ENCODE peak calls at places on chromosomes 1 and 21, in seven cellular contexts. G is K562, Z is SK-N-SH, Q is H1, E is HCT116, R is GM12878, C is HepG2. P is an unnamed sample.

GRCh38 chr1:54246097-54246721 is 46.2 kb downstream of the MRPL37 start:
- DNase-seq in G (no peak), Z (no peak), Q (no peak), E (no peak), R (no peak), C (no peak), P (no peak)

GRCh38 chr1:15296602-15297321 is 49.7 kb downstream of the FHAD1 start:
- DNase-seq in G (peak; percentile 25), Z (no peak), Q (no peak), E (no peak), R (no peak), C (no peak), P (no peak)

GRCh38 chr1:21828075-21828474 is 16.0 kb downstream of the LDLRAD2 start:
- DNase-seq in G (no peak), Z (no peak), Q (no peak), E (no peak), R (no peak), C (no peak), P (no peak)

GRCh38 chr1:32868806-32869455 is 1.8 kb downstream of the FNDC5 start:
- DNase-seq in G (no peak), Z (no peak), Q (no peak), E (no peak), R (no peak), C (no peak), P (no peak)

GRCh38 chr1:109478806-109479205 is 4.9 kb upstream of the ATXN7L2 start:
- DNase-seq in G (peak; percentile 72), Z (no peak), Q (no peak), E (no peak), R (no peak), C (no peak), P (peak; percentile 35)

GRCh38 chr1:152036316-152037216 is at the start of gene S100A11:
- DNase-seq in G (peak; percentile 88), Z (peak; percentile 52), Q (no peak), E (peak; percentile 48), R (peak; percentile 13), C (peak; percentile 34), P (peak; percentile 85)

GRCh38 chr21:37915516-37915915 is 741 bp downstream of the KCNJ6 start:
- DNase-seq in G (no peak), Z (peak; percentile 72), Q (no peak), E (no peak), R (no peak), C (no peak), P (no peak)

GRCh38 chr1:53311104-53311908 is 16.6 kb downstream of the LRP8 start:
- DNase-seq in G (no peak), Z (peak; percentile 21), Q (no peak), E (no peak), R (no peak), C (no peak), P (no peak)

GRCh38 chr1:87902830-87903614 is 574.3 kb downstream of the LMO4 start:
- DNase-seq in G (no peak), Z (no peak), Q (no peak), E (no peak), R (no peak), C (no peak), P (peak; percentile 24)

GRCh38 chr1:21436488-21437340 is 3.2 kb upstream of the NBPF3 start:
- DNase-seq in G (peak; percentile 29), Z (peak; percentile 56), Q (no peak), E (no peak), R (no peak), C (no peak), P (peak; percentile 62)

GRCh38 chr21:43188181-43188580 is 19.4 kb downstream of the CRYAA start:
- DNase-seq in G (no peak), Z (no peak), Q (no peak), E (no peak), R (no peak), C (no peak), P (no peak)

GRCh38 chr21:43190544-43191340 is 21.9 kb downstream of the CRYAA start:
- DNase-seq in G (no peak), Z (no peak), Q (no peak), E (no peak), R (no peak), C (no peak), P (no peak)

GRCh38 chr21:43189936-43190335 is 21.1 kb downstream of the CRYAA start:
- DNase-seq in G (no peak), Z (no peak), Q (no peak), E (no peak), R (no peak), C (no peak), P (no peak)

GRCh38 chr21:43187715-43188114 is 18.9 kb downstream of the CRYAA start:
- DNase-seq in G (no peak), Z (no peak), Q (no peak), E (no peak), R (no peak), C (no peak), P (no peak)

DNA sequence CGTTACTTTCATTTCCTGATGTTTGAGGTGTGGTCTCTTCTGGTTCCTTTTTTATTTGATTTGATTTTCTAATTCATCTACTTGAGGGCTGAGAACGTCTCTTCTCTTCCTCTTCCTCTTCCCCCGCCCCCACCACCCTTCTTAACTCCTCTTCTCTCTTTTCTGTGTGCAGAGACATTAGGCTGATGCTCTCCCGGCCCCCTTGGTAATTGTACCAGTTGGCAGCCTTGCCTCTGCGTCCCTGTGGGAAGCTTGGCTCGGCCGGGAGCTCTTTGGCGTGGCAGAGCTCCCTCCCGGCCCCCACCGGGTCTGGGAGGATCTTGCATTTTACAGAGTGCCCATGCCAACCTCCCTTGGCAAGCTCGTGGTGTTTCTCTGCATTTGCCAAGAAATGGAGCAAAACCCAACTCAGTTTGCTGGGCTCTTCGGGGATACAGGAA is 19.9 kb downstream of the CRYAA start:
- DNase-seq in G (no peak), Z (no peak), Q (no peak), E (no peak), R (no peak), C (no peak), P (no peak)
- TF ChIP-seq JUND in G (no peak), Z (no peak), Q (no peak), E (no peak), R (no peak), C (no peak), P (no peak)

GRCh38 chr1:181036107-181036843 is 2.5 kb downstream of the MR1 start:
- DNase-seq in G (no peak), Z (no peak), Q (no peak), E (no peak), R (no peak), C (no peak), P (no peak)

GRCh38 chr1:181033128-181033798 is 520 bp upstream of the MR1 start:
- DNase-seq in G (no peak), Z (no peak), Q (no peak), E (peak; percentile 18), R (peak; percentile 65), C (no peak), P (no peak)

GRCh38 chr1:181028241-181029014 is 5.4 kb upstream of the MR1 start:
- DNase-seq in G (no peak), Z (no peak), Q (no peak), E (no peak), R (no peak), C (no peak), P (no peak)

GRCh38 chr1:181038399-181038873 is 4.7 kb downstream of the MR1 start:
- DNase-seq in G (peak; percentile 85), Z (peak; percentile 75), Q (peak; percentile 69), E (peak; percentile 72), R (no peak), C (peak; percentile 75), P (peak; percentile 85)

GRCh38 chr1:181033799-181034391 is at the start of gene MR1:
- DNase-seq in G (peak; percentile 88), Z (peak; percentile 42), Q (no peak), E (peak; percentile 81), R (peak; percentile 92), C (peak; percentile 78), P (peak; percentile 75)
- TF ChIP-seq JUND in G (no peak), Z (no peak), Q (no peak), E (no peak), R (no peak), C (no peak), P (no peak)

DNA sequence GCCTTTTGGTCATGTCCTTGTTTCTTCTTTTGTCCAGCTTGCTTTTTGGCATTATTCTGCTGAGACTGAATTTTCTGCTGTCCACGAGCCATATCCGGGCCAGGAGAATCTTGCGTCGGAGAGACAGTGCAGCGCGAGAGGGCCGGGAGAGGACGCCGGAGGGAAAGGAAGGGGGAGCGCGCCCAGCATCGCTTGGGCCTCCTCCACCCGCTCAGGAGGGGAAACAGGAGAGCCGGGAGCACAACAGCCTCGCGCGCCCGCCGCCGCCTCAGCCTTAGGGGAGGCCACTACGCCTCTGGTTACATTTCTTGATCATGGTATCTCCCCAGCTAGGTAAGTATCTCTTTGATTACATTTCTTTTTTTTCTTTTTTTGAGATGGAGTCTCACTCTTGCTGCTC is 7.4 kb upstream of the DEGS1 start:
- DNase-seq in G (no peak), Z (peak; percentile 47), Q (no peak), E (no peak), R (no peak), C (no peak), P (no peak)
- TF ChIP-seq JUND in G (no peak), Z (no peak), Q (no peak), E (no peak), R (no peak), C (no peak), P (no peak)

GRCh38 chr1:51875836-51876235 is 2.7 kb downstream of the NRDC start:
- DNase-seq in G (no peak), Z (no peak), Q (no peak), E (no peak), R (no peak), C (no peak), P (no peak)

GRCh38 chr1:51875291-51875772 is 3.2 kb downstream of the NRDC start:
- DNase-seq in G (no peak), Z (no peak), Q (no peak), E (no peak), R (no peak), C (no peak), P (no peak)

GRCh38 chr1:51878307-51878615 is 266 bp downstream of the NRDC start:
- DNase-seq in G (peak; percentile 51), Z (no peak), Q (peak; percentile 3), E (no peak), R (no peak), C (no peak), P (no peak)

GRCh38 chr1:51878616-51879336 is at the start of gene NRDC:
- DNase-seq in G (peak; percentile 100), Z (peak; percentile 93), Q (peak; percentile 98), E (peak; percentile 100), R (peak; percentile 100), C (peak; percentile 100), P (peak; percentile 100)

DNA sequence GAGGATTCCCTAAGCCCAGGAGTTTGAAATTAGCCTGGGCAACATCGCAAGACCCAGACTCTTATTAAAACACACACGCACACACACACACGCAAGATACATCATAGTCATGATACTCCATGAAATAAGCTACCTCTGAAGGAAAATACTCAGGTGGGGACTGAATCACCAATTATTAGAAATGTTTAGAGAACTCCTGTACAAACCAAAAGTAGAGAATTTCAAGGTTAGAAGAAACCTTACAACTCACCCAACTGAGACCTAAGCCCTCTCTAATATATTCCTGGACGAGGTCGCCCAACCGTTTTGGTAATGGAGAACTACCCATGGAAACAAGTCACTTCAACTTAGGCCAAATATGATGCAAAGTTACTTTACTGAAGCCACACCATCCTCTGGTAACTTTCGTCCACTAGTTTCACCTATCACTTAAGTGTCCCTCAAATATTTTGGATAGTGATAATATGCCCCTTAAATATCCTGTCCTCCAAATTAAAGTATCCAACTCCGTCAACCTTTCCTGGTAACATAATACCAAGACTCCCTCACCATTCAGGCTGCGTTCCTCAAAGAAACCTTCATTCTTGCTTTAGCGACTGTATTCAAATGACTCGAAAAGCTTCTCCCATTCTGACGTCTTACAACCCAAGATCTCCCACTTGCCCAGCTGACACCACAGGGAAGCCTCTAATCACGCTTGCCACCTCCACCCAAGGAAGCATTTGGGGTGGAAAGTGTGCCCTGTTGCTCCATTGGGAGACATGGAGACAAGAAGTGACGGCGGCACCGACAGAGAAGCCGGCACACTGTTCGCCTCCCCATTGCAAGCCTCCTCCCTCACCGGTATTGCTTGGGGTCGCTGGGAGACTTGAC is 857 bp downstream of the NRDC start:
- DNase-seq in G (no peak), Z (no peak), Q (no peak), E (no peak), R (no peak), C (no peak), P (peak; percentile 16)
- TF ChIP-seq JUND in G (peak; percentile 2), Z (no peak), Q (no peak), E (no peak), R (no peak), C (no peak), P (no peak)